ENCODE peak calls at places on chromosomes 7 and 10, in seven cellular contexts. One of them, this sample, is unnamed.

GRCh38 chr7:93902777-93903423 is 3.5 kb upstream of the GNGT1 start:
- DNase-seq in endothelial cell of umbilical vein: peak
- DNase-seq in adrenal gland: peak
- DNase-seq in cardiac fibroblast: peak
- DNase-seq in left lung: no peak
- DNase-seq in lower leg skin: no peak
- DNase-seq in GM10248: peak
- DNase-seq in this sample: peak

GRCh38 chr7:83271212-83272099 is 108.8 kb upstream of the PCLO start:
- DNase-seq in cardiac fibroblast: peak
- DNase-seq in left lung: no peak
- DNase-seq in GM10248: no peak
- DNase-seq in lower leg skin: no peak
- DNase-seq in endothelial cell of umbilical vein: peak
- DNase-seq in adrenal gland: no peak
- DNase-seq in this sample: peak

GRCh38 chr7:19269301-19269700 is 124.1 kb upstream of the FERD3L start:
- DNase-seq in GM10248: no peak
- DNase-seq in cardiac fibroblast: peak
- DNase-seq in adrenal gland: no peak
- DNase-seq in lower leg skin: no peak
- DNase-seq in left lung: no peak
- DNase-seq in endothelial cell of umbilical vein: no peak
- DNase-seq in this sample: peak

GRCh38 chr10:14017380-14017943 is 313.3 kb downstream of the FRMD4A start:
- DNase-seq in endothelial cell of umbilical vein: no peak
- DNase-seq in cardiac fibroblast: no peak
- DNase-seq in GM10248: no peak
- DNase-seq in adrenal gland: no peak
- DNase-seq in lower leg skin: no peak
- DNase-seq in left lung: no peak
- DNase-seq in this sample: no peak

GRCh38 chr10:103736763-103737162 is 118.6 kb downstream of the SH3PXD2A start:
- DNase-seq in adrenal gland: no peak
- DNase-seq in endothelial cell of umbilical vein: peak
- DNase-seq in left lung: no peak
- DNase-seq in lower leg skin: no peak
- DNase-seq in GM10248: no peak
- DNase-seq in cardiac fibroblast: peak
- DNase-seq in this sample: peak

GRCh38 chr7:137343483-137343841 is at the start of gene PTN:
- DNase-seq in endothelial cell of umbilical vein: no peak
- DNase-seq in GM10248: no peak
- DNase-seq in lower leg skin: no peak
- DNase-seq in cardiac fibroblast: peak
- DNase-seq in adrenal gland: peak
- DNase-seq in left lung: peak
- DNase-seq in this sample: peak

GRCh38 chr10:105207596-105207995 is 566.5 kb downstream of the SORCS3 start:
- DNase-seq in left lung: no peak
- DNase-seq in endothelial cell of umbilical vein: no peak
- DNase-seq in GM10248: no peak
- DNase-seq in lower leg skin: no peak
- DNase-seq in cardiac fibroblast: no peak
- DNase-seq in adrenal gland: no peak
- DNase-seq in this sample: no peak

GRCh38 chr7:55254242-55254595 is 110.9 kb upstream of the LANCL2 start:
- DNase-seq in cardiac fibroblast: no peak
- DNase-seq in GM10248: no peak
- DNase-seq in adrenal gland: no peak
- DNase-seq in endothelial cell of umbilical vein: no peak
- DNase-seq in lower leg skin: no peak
- DNase-seq in left lung: no peak
- DNase-seq in this sample: no peak

GRCh38 chr10:57692255-57692980 is 575.3 kb downstream of the IPMK start:
- DNase-seq in GM10248: no peak
- DNase-seq in endothelial cell of umbilical vein: no peak
- DNase-seq in lower leg skin: no peak
- DNase-seq in left lung: no peak
- DNase-seq in adrenal gland: no peak
- DNase-seq in cardiac fibroblast: peak
- DNase-seq in this sample: peak

GRCh38 chr7:137690635-137691034 is 156.1 kb downstream of the DGKI start:
- DNase-seq in endothelial cell of umbilical vein: no peak
- DNase-seq in left lung: no peak
- DNase-seq in lower leg skin: no peak
- DNase-seq in cardiac fibroblast: no peak
- DNase-seq in adrenal gland: no peak
- DNase-seq in GM10248: no peak
- DNase-seq in this sample: no peak

GRCh38 chr10:78779339-78779955 is 289.3 kb upstream of the ZMIZ1 start:
- DNase-seq in lower leg skin: no peak
- DNase-seq in cardiac fibroblast: no peak
- DNase-seq in adrenal gland: no peak
- DNase-seq in GM10248: no peak
- DNase-seq in left lung: no peak
- DNase-seq in endothelial cell of umbilical vein: no peak
- DNase-seq in this sample: no peak

GRCh38 chr7:131948434-131949053 is 392.1 kb upstream of the PODXL start:
- DNase-seq in lower leg skin: peak
- DNase-seq in GM10248: no peak
- DNase-seq in endothelial cell of umbilical vein: peak
- DNase-seq in cardiac fibroblast: no peak
- DNase-seq in left lung: no peak
- DNase-seq in adrenal gland: no peak
- DNase-seq in this sample: no peak

GRCh38 chr7:95607477-95608010 is 11.2 kb upstream of the PDK4 start:
- DNase-seq in adrenal gland: peak
- DNase-seq in cardiac fibroblast: peak
- DNase-seq in endothelial cell of umbilical vein: no peak
- DNase-seq in GM10248: no peak
- DNase-seq in left lung: peak
- DNase-seq in lower leg skin: peak
- DNase-seq in this sample: no peak

GRCh38 chr7:49876202-49876601 is 102.8 kb downstream of the VWC2 start:
- DNase-seq in adrenal gland: no peak
- DNase-seq in left lung: no peak
- DNase-seq in GM10248: no peak
- DNase-seq in endothelial cell of umbilical vein: no peak
- DNase-seq in cardiac fibroblast: no peak
- DNase-seq in lower leg skin: no peak
- DNase-seq in this sample: no peak

GRCh38 chr7:38105874-38106483 is 72.1 kb upstream of the STARD3NL start:
- DNase-seq in endothelial cell of umbilical vein: peak
- DNase-seq in cardiac fibroblast: peak
- DNase-seq in lower leg skin: no peak
- DNase-seq in adrenal gland: peak
- DNase-seq in GM10248: peak
- DNase-seq in left lung: no peak
- DNase-seq in this sample: peak

GRCh38 chr7:143096146-143096545 is 35.7 kb upstream of the PIP start:
- DNase-seq in cardiac fibroblast: no peak
- DNase-seq in GM10248: no peak
- DNase-seq in left lung: no peak
- DNase-seq in endothelial cell of umbilical vein: no peak
- DNase-seq in lower leg skin: no peak
- DNase-seq in adrenal gland: no peak
- DNase-seq in this sample: no peak

GRCh38 chr7:110399421-110399820 is 691.5 kb upstream of the LRRN3 start:
- DNase-seq in lower leg skin: no peak
- DNase-seq in endothelial cell of umbilical vein: no peak
- DNase-seq in adrenal gland: no peak
- DNase-seq in GM10248: no peak
- DNase-seq in left lung: no peak
- DNase-seq in cardiac fibroblast: peak
- DNase-seq in this sample: peak

GRCh38 chr7:124590814-124591213 is 174.8 kb downstream of the GPR37 start:
- DNase-seq in left lung: no peak
- DNase-seq in endothelial cell of umbilical vein: no peak
- DNase-seq in GM10248: no peak
- DNase-seq in adrenal gland: no peak
- DNase-seq in cardiac fibroblast: no peak
- DNase-seq in lower leg skin: no peak
- DNase-seq in this sample: no peak

GRCh38 chr10:13984647-13985155 is 346.0 kb downstream of the FRMD4A start:
- DNase-seq in endothelial cell of umbilical vein: peak
- DNase-seq in cardiac fibroblast: peak
- DNase-seq in left lung: no peak
- DNase-seq in GM10248: no peak
- DNase-seq in adrenal gland: no peak
- DNase-seq in lower leg skin: no peak
- DNase-seq in this sample: peak

GRCh38 chr10:23694921-23695824 is 256.3 kb downstream of the OTUD1 start:
- DNase-seq in adrenal gland: no peak
- DNase-seq in lower leg skin: no peak
- DNase-seq in endothelial cell of umbilical vein: no peak
- DNase-seq in cardiac fibroblast: no peak
- DNase-seq in left lung: peak
- DNase-seq in GM10248: no peak
- DNase-seq in this sample: no peak

GRCh38 chr7:81415181-81415580 is 354.7 kb downstream of the HGF start:
- DNase-seq in cardiac fibroblast: peak
- DNase-seq in adrenal gland: no peak
- DNase-seq in endothelial cell of umbilical vein: no peak
- DNase-seq in GM10248: no peak
- DNase-seq in lower leg skin: no peak
- DNase-seq in left lung: no peak
- DNase-seq in this sample: peak

GRCh38 chr10:133133471-133134231 is 26.4 kb upstream of the KNDC1 start:
- DNase-seq in left lung: peak
- DNase-seq in cardiac fibroblast: no peak
- DNase-seq in adrenal gland: no peak
- DNase-seq in lower leg skin: no peak
- DNase-seq in endothelial cell of umbilical vein: no peak
- DNase-seq in GM10248: no peak
- DNase-seq in this sample: no peak

GRCh38 chr7:151018421-151019129 is 5.7 kb downstream of the ATG9B start:
- DNase-seq in left lung: peak
- DNase-seq in adrenal gland: no peak
- DNase-seq in cardiac fibroblast: no peak
- DNase-seq in endothelial cell of umbilical vein: peak
- DNase-seq in lower leg skin: no peak
- DNase-seq in GM10248: no peak
- DNase-seq in this sample: peak
- TF ChIP-seq CTCF in left lung: peak
- TF ChIP-seq CTCF in adrenal gland: no peak
- TF ChIP-seq CTCF in cardiac fibroblast: no peak
- TF ChIP-seq CTCF in endothelial cell of umbilical vein: no peak
- TF ChIP-seq CTCF in lower leg skin: peak
- TF ChIP-seq CTCF in GM10248: no peak
- TF ChIP-seq CTCF in this sample: no peak

DNA sequence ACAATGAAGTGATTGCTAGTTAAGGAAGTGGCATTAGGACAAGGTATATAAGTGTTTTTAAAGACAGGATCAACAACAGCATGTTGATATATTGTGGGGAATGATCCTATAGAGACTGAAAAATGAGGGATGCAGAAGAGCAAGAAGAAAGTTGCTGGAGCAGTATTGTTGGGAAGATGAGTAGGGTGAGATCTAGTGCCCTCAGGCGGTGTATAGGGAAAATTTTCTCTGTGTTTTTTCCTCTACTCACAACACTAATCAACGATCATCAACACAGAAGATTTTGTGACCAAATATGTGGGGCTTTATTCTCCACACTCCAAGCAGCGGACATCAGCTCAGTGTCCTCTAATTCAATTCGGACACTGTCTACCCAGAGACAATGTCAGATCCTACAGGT is 9.6 kb upstream of the PTTG1IP2 start:
- DNase-seq in endothelial cell of umbilical vein: no peak
- DNase-seq in cardiac fibroblast: peak
- DNase-seq in lower leg skin: no peak
- DNase-seq in GM10248: no peak
- DNase-seq in adrenal gland: no peak
- DNase-seq in left lung: no peak
- DNase-seq in this sample: no peak
- TF ChIP-seq CTCF in endothelial cell of umbilical vein: no peak
- TF ChIP-seq CTCF in cardiac fibroblast: peak
- TF ChIP-seq CTCF in lower leg skin: no peak
- TF ChIP-seq CTCF in GM10248: no peak
- TF ChIP-seq CTCF in adrenal gland: no peak
- TF ChIP-seq CTCF in left lung: no peak
- TF ChIP-seq CTCF in this sample: peak

GRCh38 chr10:35306852-35307251 is 29.5 kb upstream of the CCNY start:
- DNase-seq in GM10248: no peak
- DNase-seq in endothelial cell of umbilical vein: no peak
- DNase-seq in left lung: no peak
- DNase-seq in cardiac fibroblast: peak
- DNase-seq in lower leg skin: peak
- DNase-seq in adrenal gland: no peak
- DNase-seq in this sample: peak
- TF ChIP-seq CTCF in GM10248: no peak
- TF ChIP-seq CTCF in endothelial cell of umbilical vein: no peak
- TF ChIP-seq CTCF in left lung: no peak
- TF ChIP-seq CTCF in cardiac fibroblast: no peak
- TF ChIP-seq CTCF in lower leg skin: no peak
- TF ChIP-seq CTCF in adrenal gland: no peak
- TF ChIP-seq CTCF in this sample: no peak

GRCh38 chr7:25820432-25821040 is 331.5 kb upstream of the NFE2L3 start:
- DNase-seq in endothelial cell of umbilical vein: peak
- DNase-seq in lower leg skin: no peak
- DNase-seq in left lung: no peak
- DNase-seq in cardiac fibroblast: peak
- DNase-seq in adrenal gland: peak
- DNase-seq in GM10248: peak
- DNase-seq in this sample: peak
- TF ChIP-seq CTCF in endothelial cell of umbilical vein: peak
- TF ChIP-seq CTCF in lower leg skin: no peak
- TF ChIP-seq CTCF in left lung: no peak
- TF ChIP-seq CTCF in cardiac fibroblast: peak
- TF ChIP-seq CTCF in adrenal gland: peak
- TF ChIP-seq CTCF in GM10248: peak
- TF ChIP-seq CTCF in this sample: peak

This sample was measured in choroid plexus epithelial cell.